ENCODE peak calls at places on chromosomes 12 and 14, in ten cellular contexts. L, R, O, S, G, H, Q, B, X and M are unnamed samples.

GRCh38 chr12:111436811-111437210 is 31.1 kb downstream of the SH2B3 start:
- DNase-seq in G (no peak), S (no peak), R (no peak), L (no peak), O (no peak), B (no peak), X (no peak), Q (no peak), H (no peak), M (no peak)

GRCh38 chr14:74792249-74793039 is 29.3 kb downstream of the YLPM1 start:
- DNase-seq in Q (no peak), R (no peak), L (no peak), B (no peak), X (no peak), G (no peak), O (no peak), H (no peak), S (no peak), M (no peak)

GRCh38 chr14:101120636-101121398 is 217.3 kb upstream of the RTL1 start:
- DNase-seq in L (peak; percentile 81), Q (peak; percentile 45), X (no peak), B (no peak), H (no peak), R (no peak), O (no peak), G (peak; percentile 33), S (no peak), M (no peak)

GRCh38 chr12:9673404-9674225 is 4.1 kb downstream of the CLEC2D start:
- DNase-seq in G (peak; percentile 55), H (no peak), R (peak; percentile 51), B (peak; percentile 44), Q (no peak), L (peak; percentile 60), S (peak; percentile 41), O (no peak), X (peak; percentile 94), M (no peak)

GRCh38 chr12:103858953-103859601 is 18.0 kb upstream of the NT5DC3 start:
- DNase-seq in R (peak; percentile 77), O (no peak), X (peak; percentile 99), Q (peak; percentile 90), G (peak; percentile 70), H (no peak), L (no peak), B (no peak), S (peak; percentile 39), M (no peak)

GRCh38 chr12:105721051-105721825 is 390.7 kb downstream of the C12orf75 start:
- DNase-seq in H (no peak), Q (no peak), B (no peak), G (no peak), X (no peak), L (no peak), S (no peak), R (no peak), O (no peak), M (no peak)

GRCh38 chr12:122392411-122392810 is 30.1 kb downstream of the CLIP1 start:
- DNase-seq in X (no peak), O (no peak), B (no peak), R (no peak), Q (no peak), H (no peak), L (no peak), G (no peak), S (no peak), M (no peak)

GRCh38 chr14:22852940-22853767 is 16.8 kb downstream of the MMP14 start:
- DNase-seq in X (peak; percentile 80), G (peak; percentile 96), R (peak; percentile 63), L (peak; percentile 91), Q (peak; percentile 80), H (peak; percentile 87), S (peak; percentile 86), B (peak; percentile 89), O (no peak), M (peak; percentile 81)

GRCh38 chr14:36659822-36660735 is 1.6 kb upstream of the PAX9 start:
- DNase-seq in H (no peak), X (no peak), R (no peak), Q (no peak), B (no peak), O (no peak), L (no peak), G (no peak), S (no peak), M (no peak)

GRCh38 chr14:71139058-71139946 is 232.0 kb downstream of the PCNX1 start:
- DNase-seq in S (peak; percentile 50), L (peak; percentile 65), G (peak; percentile 64), O (peak; percentile 23), X (peak; percentile 31), Q (peak; percentile 15), R (peak; percentile 21), H (no peak), B (peak; percentile 50), M (peak; percentile 43)

GRCh38 chr14:35403085-35403396 is 1.5 kb downstream of the NFKBIA start:
- DNase-seq in G (peak; percentile 61), Q (peak; percentile 77), R (no peak), H (no peak), O (no peak), B (no peak), L (peak; percentile 67), X (peak; percentile 56), S (peak; percentile 46), M (no peak)

GRCh38 chr14:104467236-104467635 is 112.3 kb upstream of the C14orf180 start:
- DNase-seq in L (no peak), G (no peak), O (no peak), B (no peak), Q (no peak), S (no peak), R (no peak), X (no peak), H (no peak), M (no peak)

GRCh38 chr14:104465482-104466390 is 113.8 kb upstream of the C14orf180 start:
- DNase-seq in B (no peak), Q (no peak), O (no peak), H (no peak), G (no peak), X (no peak), R (no peak), L (no peak), S (no peak), M (no peak)

GRCh38 chr14:104462651-104463630 is 116.6 kb upstream of the C14orf180 start:
- DNase-seq in R (no peak), H (no peak), X (peak; percentile 3), Q (no peak), L (no peak), S (peak; percentile 2), B (no peak), O (no peak), G (peak; percentile 19), M (no peak)

GRCh38 chr14:104467641-104468040 is 111.9 kb upstream of the C14orf180 start:
- DNase-seq in Q (no peak), O (no peak), H (no peak), G (no peak), B (no peak), X (no peak), L (no peak), R (no peak), S (no peak), M (no peak)

GRCh38 chr14:104464907-104465306 is 114.7 kb upstream of the C14orf180 start:
- DNase-seq in Q (no peak), B (no peak), H (no peak), X (no peak), R (no peak), S (no peak), O (no peak), G (peak; percentile 13), L (peak; percentile 16), M (no peak)
- H3K27me3 ChIP-seq in Q (peaks cover 28% of the 10 kb centered on the region), B (peaks cover 8% of the 10 kb centered on the region), H (peaks cover 31% of the 10 kb centered on the region), X (peaks cover 8% of the 10 kb centered on the region), R (peaks cover 22% of the 10 kb centered on the region), S (peaks cover 12% of the 10 kb centered on the region), O (peaks cover 28% of the 10 kb centered on the region), G (no peaks in the 10 kb centered on the region), L (peaks cover 43% of the 10 kb centered on the region), M (peaks cover 22% of the 10 kb centered on the region)

DNA sequence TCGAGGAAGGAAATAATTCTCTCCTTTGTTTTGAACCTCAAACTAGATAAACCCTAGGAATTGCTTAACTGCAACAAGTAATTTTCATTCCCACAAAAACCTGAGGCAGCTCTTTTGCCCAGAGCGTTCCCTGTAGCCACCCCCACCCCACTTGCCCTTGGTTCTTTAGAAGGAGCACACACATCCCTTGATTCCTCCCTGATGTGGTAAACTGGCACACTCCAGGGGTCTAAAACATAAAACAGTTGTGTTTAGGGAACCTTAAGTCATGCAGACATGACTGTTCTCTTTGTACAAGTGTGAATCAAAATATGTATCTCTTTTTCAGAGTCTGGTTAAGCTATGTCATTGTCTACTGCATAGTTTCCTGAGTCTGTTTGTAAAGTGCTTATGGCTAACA is 14.0 kb downstream of the MAPK1IP1L start:
- DNase-seq in G (no peak), R (no peak), H (no peak), L (no peak), Q (no peak), S (no peak), X (no peak), B (no peak), O (no peak), M (no peak)
- TF ChIP-seq CTCF in G (no peak), R (no peak), H (no peak), L (no peak), Q (no peak), S (no peak), X (no peak), B (no peak), O (no peak), M (no peak)

GRCh38 chr14:69047255-69047654 is 68.2 kb upstream of the ACTN1 start:
- DNase-seq in Q (no peak), X (no peak), L (no peak), G (no peak), B (no peak), H (no peak), O (no peak), R (no peak), S (no peak), M (no peak)

GRCh38 chr14:69050235-69051184 is 71.4 kb upstream of the ACTN1 start:
- DNase-seq in O (no peak), Q (no peak), G (no peak), S (no peak), H (no peak), X (no peak), L (no peak), B (no peak), R (no peak), M (no peak)

GRCh38 chr14:69048456-69048855 is 69.4 kb upstream of the ACTN1 start:
- DNase-seq in O (no peak), R (no peak), X (peak; percentile 39), L (no peak), S (peak; percentile 69), H (no peak), Q (no peak), B (no peak), G (no peak), M (peak; percentile 39)

GRCh38 chr14:69052181-69052601 is 73.1 kb upstream of the ACTN1 start:
- DNase-seq in B (no peak), H (no peak), R (no peak), O (no peak), L (no peak), Q (no peak), X (no peak), S (no peak), G (peak; percentile 53), M (no peak)

GRCh38 chr14:69049675-69050074 is 70.6 kb upstream of the ACTN1 start:
- DNase-seq in H (no peak), X (no peak), B (no peak), G (no peak), L (no peak), O (no peak), Q (peak; percentile 31), R (no peak), S (no peak), M (no peak)
- H3K9me3 ChIP-seq in H (no peaks in the 10 kb centered on the region), X (no peaks in the 10 kb centered on the region), B (no peaks in the 10 kb centered on the region), G (no peaks in the 10 kb centered on the region), L (no peaks in the 10 kb centered on the region), O (no peaks in the 10 kb centered on the region), Q (no peaks in the 10 kb centered on the region), R (no peaks in the 10 kb centered on the region), S (no peaks in the 10 kb centered on the region), M (no peaks in the 10 kb centered on the region)

GRCh38 chr12:96780330-96780729 is 126.7 kb upstream of the NEDD1 start:
- DNase-seq in S (no peak), R (no peak), O (no peak), H (no peak), G (no peak), L (no peak), B (no peak), Q (no peak), X (no peak), M (no peak)
- H3K27me3 ChIP-seq in S (no peaks in the 10 kb centered on the region), R (peaks cover 7% of the 10 kb centered on the region), O (no peaks in the 10 kb centered on the region), H (no peaks in the 10 kb centered on the region), G (no peaks in the 10 kb centered on the region), L (no peaks in the 10 kb centered on the region), B (no peaks in the 10 kb centered on the region), Q (no peaks in the 10 kb centered on the region), X (no peaks in the 10 kb centered on the region), M (no peaks in the 10 kb centered on the region)